ENCODE peak calls at places on chromosomes 1 and 21, in four cellular contexts. One of them, this sample, is unnamed.

GRCh38 chr1:1842360-1843146 is 48.3 kb downstream of the GNB1 start:
- DNase-seq in GM12878: no peak
- DNase-seq in K562: no peak
- DNase-seq in HL-60: no peak
- DNase-seq in this sample: no peak

GRCh38 chr21:37225440-37225839 is 41.7 kb downstream of the VPS26C start:
- DNase-seq in GM12878: no peak
- DNase-seq in K562: no peak
- DNase-seq in HL-60: no peak
- DNase-seq in this sample: no peak

GRCh38 chr1:227316941-227317540 is 1.3 kb downstream of the CDC42BPA start:
- DNase-seq in GM12878: no peak
- DNase-seq in K562: peak
- DNase-seq in HL-60: no peak
- DNase-seq in this sample: no peak

GRCh38 chr1:41450747-41451285 is 33.7 kb downstream of the EDN2 start:
- DNase-seq in GM12878: no peak
- DNase-seq in K562: no peak
- DNase-seq in HL-60: no peak
- DNase-seq in this sample: no peak

GRCh38 chr21:46092026-46092764 is 5.7 kb upstream of the COL6A2 start:
- DNase-seq in GM12878: no peak
- DNase-seq in K562: no peak
- DNase-seq in HL-60: no peak
- DNase-seq in this sample: peak

GRCh38 chr21:14889080-14889805 is 175.6 kb downstream of the NRIP1 start:
- DNase-seq in GM12878: no peak
- DNase-seq in K562: no peak
- DNase-seq in HL-60: no peak
- DNase-seq in this sample: no peak

GRCh38 chr1:8665824-8666223 is 151.6 kb downstream of the RERE start:
- DNase-seq in GM12878: no peak
- DNase-seq in K562: peak
- DNase-seq in HL-60: no peak
- DNase-seq in this sample: no peak

GRCh38 chr1:236025836-236026235 is 39.1 kb downstream of the NID1 start:
- DNase-seq in GM12878: no peak
- DNase-seq in K562: no peak
- DNase-seq in HL-60: no peak
- DNase-seq in this sample: no peak

GRCh38 chr21:32366191-32366590 is 26.6 kb downstream of the URB1 start:
- DNase-seq in GM12878: no peak
- DNase-seq in K562: no peak
- DNase-seq in HL-60: no peak
- DNase-seq in this sample: no peak

GRCh38 chr1:39615086-39615662 is 24.3 kb downstream of the HEYL start:
- DNase-seq in GM12878: no peak
- DNase-seq in K562: no peak
- DNase-seq in HL-60: no peak
- DNase-seq in this sample: no peak

GRCh38 chr1:51712590-51712989 is 95.7 kb downstream of the OSBPL9 start:
- DNase-seq in GM12878: no peak
- DNase-seq in K562: no peak
- DNase-seq in HL-60: no peak
- DNase-seq in this sample: no peak

GRCh38 chr1:243549791-243550190 is 293.9 kb downstream of the SDCCAG8 start:
- DNase-seq in GM12878: no peak
- DNase-seq in K562: no peak
- DNase-seq in HL-60: no peak
- DNase-seq in this sample: no peak

GRCh38 chr1:30696831-30697230 is 26.6 kb downstream of the MATN1 start:
- DNase-seq in GM12878: no peak
- DNase-seq in K562: no peak
- DNase-seq in HL-60: no peak
- DNase-seq in this sample: no peak

GRCh38 chr21:34524671-34525601 is 12.9 kb upstream of the KCNE1 start:
- DNase-seq in GM12878: no peak
- DNase-seq in K562: no peak
- DNase-seq in HL-60: no peak
- DNase-seq in this sample: no peak

GRCh38 chr1:77948841-77949424 is 29.9 kb downstream of the FUBP1 start:
- DNase-seq in GM12878: no peak
- DNase-seq in K562: no peak
- DNase-seq in HL-60: no peak
- DNase-seq in this sample: no peak

GRCh38 chr1:8212443-8212920 is 105.4 kb upstream of the SLC45A1 start:
- DNase-seq in GM12878: no peak
- DNase-seq in K562: no peak
- DNase-seq in HL-60: no peak
- DNase-seq in this sample: no peak

GRCh38 chr1:156893048-156893953 is at the start of gene PEAR1:
- DNase-seq in GM12878: no peak
- DNase-seq in K562: no peak
- DNase-seq in HL-60: no peak
- DNase-seq in this sample: no peak

GRCh38 chr1:245216356-245217110 is 61.7 kb downstream of the KIF26B start:
- DNase-seq in GM12878: no peak
- DNase-seq in K562: no peak
- DNase-seq in HL-60: no peak
- DNase-seq in this sample: no peak

GRCh38 chr1:45518910-45519309 is 2.8 kb downstream of the PRDX1 start:
- DNase-seq in GM12878: no peak
- DNase-seq in K562: no peak
- DNase-seq in HL-60: no peak
- DNase-seq in this sample: no peak

GRCh38 chr1:55725378-55725777 is 510.2 kb upstream of the USP24 start:
- DNase-seq in GM12878: no peak
- DNase-seq in K562: no peak
- DNase-seq in HL-60: no peak
- DNase-seq in this sample: no peak

GRCh38 chr1:2160691-2161320 is 33.8 kb downstream of the FAAP20 start:
- DNase-seq in GM12878: no peak
- DNase-seq in K562: no peak
- DNase-seq in HL-60: peak
- DNase-seq in this sample: no peak

GRCh38 chr1:100265562-100265930 is 470 bp upstream of the RTCA start:
- DNase-seq in GM12878: no peak
- DNase-seq in K562: peak
- DNase-seq in HL-60: peak
- DNase-seq in this sample: no peak

GRCh38 chr1:8012955-8013354 is 13.2 kb downstream of the ERRFI1 start:
- DNase-seq in GM12878: no peak
- DNase-seq in K562: no peak
- DNase-seq in HL-60: no peak
- DNase-seq in this sample: no peak

GRCh38 chr1:55129194-55129728 is 85.9 kb downstream of the USP24 start:
- DNase-seq in GM12878: no peak
- DNase-seq in K562: no peak
- DNase-seq in HL-60: peak
- DNase-seq in this sample: no peak

GRCh38 chr1:43704838-43705237 is 2.5 kb upstream of the ST3GAL3 start:
- DNase-seq in GM12878: no peak
- DNase-seq in K562: no peak
- DNase-seq in HL-60: no peak
- DNase-seq in this sample: no peak

GRCh38 chr1:232980336-232980978 is 30.0 kb downstream of the NTPCR start:
- DNase-seq in GM12878: no peak
- DNase-seq in K562: no peak
- DNase-seq in HL-60: no peak
- DNase-seq in this sample: no peak

GRCh38 chr21:38662224-38662568 is 143.5 kb upstream of the ETS2 start:
- DNase-seq in GM12878: no peak
- DNase-seq in K562: no peak
- DNase-seq in HL-60: no peak
- DNase-seq in this sample: no peak

GRCh38 chr1:67110352-67110751 is 24.4 kb downstream of the C1orf141 start:
- DNase-seq in GM12878: no peak
- DNase-seq in K562: no peak
- DNase-seq in HL-60: no peak
- DNase-seq in this sample: no peak

GRCh38 chr21:17650301-17650700 is 37.6 kb upstream of the BTG3 start:
- DNase-seq in GM12878: no peak
- DNase-seq in K562: no peak
- DNase-seq in HL-60: no peak
- DNase-seq in this sample: no peak

GRCh38 chr21:17644186-17644585 is 31.5 kb upstream of the BTG3 start:
- DNase-seq in GM12878: no peak
- DNase-seq in K562: no peak
- DNase-seq in HL-60: no peak
- DNase-seq in this sample: no peak

GRCh38 chr21:17640821-17641220 is 28.1 kb upstream of the BTG3 start:
- DNase-seq in GM12878: no peak
- DNase-seq in K562: no peak
- DNase-seq in HL-60: no peak
- DNase-seq in this sample: no peak

GRCh38 chr21:17651526-17651925 is 38.8 kb upstream of the BTG3 start:
- DNase-seq in GM12878: no peak
- DNase-seq in K562: no peak
- DNase-seq in HL-60: no peak
- DNase-seq in this sample: no peak

DNA sequence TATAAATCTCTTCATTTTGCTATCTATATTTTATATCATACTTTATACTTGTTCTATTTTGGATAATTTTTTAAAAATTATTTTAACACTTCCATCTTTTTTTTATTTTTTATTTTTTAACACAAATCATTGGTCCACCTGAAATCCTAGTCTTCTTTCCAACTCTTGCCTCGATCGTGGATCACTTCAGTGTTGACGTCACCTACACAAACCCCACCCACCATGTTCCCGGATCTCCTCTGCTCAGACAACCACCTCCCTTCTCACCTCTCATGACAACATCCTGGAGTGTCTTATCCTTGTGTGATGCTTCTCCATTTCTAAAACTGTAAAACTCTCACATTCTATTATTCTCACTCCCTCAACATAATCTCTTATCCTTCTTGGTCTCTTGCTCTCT is 34.1 kb upstream of the BTG3 start:
- DNase-seq in GM12878: no peak
- DNase-seq in K562: no peak
- DNase-seq in HL-60: no peak
- DNase-seq in this sample: no peak
- TF ChIP-seq SPI1 in GM12878: no peak
- TF ChIP-seq SPI1 in K562: no peak
- TF ChIP-seq SPI1 in HL-60: no peak
- TF ChIP-seq SPI1 in this sample: no peak

GRCh38 chr21:42460391-42461184 is 35.4 kb downstream of the RSPH1 start:
- DNase-seq in GM12878: peak
- DNase-seq in K562: no peak
- DNase-seq in HL-60: no peak
- DNase-seq in this sample: no peak
- TF ChIP-seq POLR2AphosphoS5 in GM12878: no peak
- TF ChIP-seq POLR2AphosphoS5 in K562: no peak
- TF ChIP-seq POLR2AphosphoS5 in HL-60: peak
- TF ChIP-seq POLR2AphosphoS5 in this sample: no peak

DNA sequence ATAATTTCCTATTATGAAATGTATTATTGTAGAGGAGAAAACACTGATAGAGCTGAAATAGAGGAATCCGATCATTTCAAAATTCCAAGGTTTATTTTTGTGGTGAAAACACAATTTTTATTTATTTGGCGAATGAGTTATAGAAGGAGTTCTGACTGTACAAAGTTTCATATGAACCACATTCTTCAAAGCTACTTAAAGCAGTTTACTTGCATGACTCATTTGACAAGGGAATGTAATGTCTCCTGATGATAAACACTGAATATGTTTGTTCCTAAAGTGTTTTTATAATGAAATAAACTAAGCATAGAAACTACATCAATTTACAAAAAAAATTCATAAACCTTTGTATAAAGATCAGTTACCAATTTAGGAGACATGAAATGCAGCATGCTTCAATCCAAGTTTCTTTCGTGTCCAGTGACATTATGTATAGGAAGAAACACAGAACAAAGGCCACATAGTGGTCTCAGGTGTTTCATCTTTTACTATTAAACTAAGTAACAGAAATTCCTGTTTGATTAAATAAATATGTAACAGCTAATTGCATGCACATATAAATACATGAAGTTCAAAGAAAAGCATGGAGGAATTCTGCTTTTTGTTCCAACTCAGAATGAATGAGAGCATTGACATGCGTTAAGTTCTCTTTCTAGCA is 2.4 kb downstream of the PRKACB start:
- DNase-seq in GM12878: no peak
- DNase-seq in K562: no peak
- DNase-seq in HL-60: no peak
- DNase-seq in this sample: no peak
- TF ChIP-seq SPI1 in GM12878: no peak
- TF ChIP-seq SPI1 in K562: no peak
- TF ChIP-seq SPI1 in HL-60: no peak
- TF ChIP-seq SPI1 in this sample: no peak

GRCh38 chr1:240134596-240134995 is 42.9 kb downstream of the FMN2 start:
- DNase-seq in GM12878: no peak
- DNase-seq in K562: no peak
- DNase-seq in HL-60: no peak
- DNase-seq in this sample: no peak
- TF ChIP-seq POLR2AphosphoS5 in GM12878: no peak
- TF ChIP-seq POLR2AphosphoS5 in K562: no peak
- TF ChIP-seq POLR2AphosphoS5 in HL-60: no peak
- TF ChIP-seq POLR2AphosphoS5 in this sample: no peak

DNA sequence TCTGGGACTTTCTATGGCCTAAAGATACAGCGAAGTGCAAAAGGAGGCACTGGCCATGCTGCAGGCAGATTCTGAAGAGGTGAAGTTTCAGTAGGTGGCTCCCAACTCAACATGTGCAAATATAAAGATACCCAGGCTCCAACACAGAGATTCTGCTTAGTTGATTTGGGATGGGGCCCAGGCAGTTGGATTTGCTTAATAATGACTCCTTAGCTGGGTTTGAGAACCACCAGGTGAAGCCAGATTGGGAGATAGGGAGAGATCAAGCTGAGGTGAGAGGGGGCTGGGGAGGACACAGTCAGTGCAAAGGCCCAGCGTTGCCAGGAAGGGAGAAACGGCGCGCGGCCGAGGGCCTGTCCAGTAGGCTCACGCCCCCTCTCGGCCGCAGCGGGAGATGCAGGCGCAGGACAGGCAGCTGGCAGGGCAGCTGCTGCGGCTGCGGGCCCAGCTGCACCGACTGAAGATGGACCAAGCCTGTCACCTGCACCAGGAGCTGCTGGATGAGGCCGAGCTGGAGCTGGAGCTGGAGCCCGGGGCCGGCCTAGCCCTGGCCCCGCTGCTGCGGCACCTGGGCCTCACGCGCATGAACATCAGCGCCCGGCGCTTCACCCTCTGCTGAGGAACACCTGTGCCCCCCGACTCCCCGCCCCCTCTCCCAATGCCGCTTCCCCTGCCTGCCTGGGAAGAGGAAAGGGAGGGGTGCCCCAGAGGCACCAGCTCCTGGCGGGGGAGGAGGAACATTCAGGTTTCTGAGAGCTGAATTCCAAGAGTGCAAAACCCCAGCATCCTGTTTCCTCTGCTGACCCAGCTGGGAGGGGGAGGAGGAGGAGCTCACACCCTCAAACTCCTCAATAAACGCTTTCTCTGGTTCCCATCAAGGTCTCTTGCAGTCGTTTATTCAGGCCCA is 1.2 kb downstream of the FAM167B start:
- DNase-seq in GM12878: no peak
- DNase-seq in K562: peak
- DNase-seq in HL-60: peak
- DNase-seq in this sample: peak
- TF ChIP-seq SPI1 in GM12878: no peak
- TF ChIP-seq SPI1 in K562: no peak
- TF ChIP-seq SPI1 in HL-60: no peak
- TF ChIP-seq SPI1 in this sample: no peak

This sample was measured in GM12891.